ENCODE peak calls at places on chromosomes 12 and 14, in six cellular contexts. One of them, this sample, is unnamed.

GRCh38 chr12:65823481-65824313 is 586 bp upstream of the HMGA2 start:
- DNase-seq in GM12892: peak; percentile 17
- DNase-seq in lower leg skin: peak; percentile 88
- DNase-seq in heart left ventricle: no peak
- DNase-seq in K562: no peak
- DNase-seq in suprapubic skin: no peak
- DNase-seq in this sample: peak; percentile 68

GRCh38 chr12:69007166-69007857 is 74.3 kb upstream of the CPM start:
- DNase-seq in heart left ventricle: no peak
- DNase-seq in suprapubic skin: no peak
- DNase-seq in lower leg skin: no peak
- DNase-seq in K562: no peak
- DNase-seq in GM12892: no peak
- DNase-seq in this sample: no peak

GRCh38 chr12:85644508-85644907 is 191.7 kb downstream of the RASSF9 start:
- DNase-seq in GM12892: no peak
- DNase-seq in suprapubic skin: no peak
- DNase-seq in lower leg skin: no peak
- DNase-seq in heart left ventricle: no peak
- DNase-seq in K562: no peak
- DNase-seq in this sample: no peak

GRCh38 chr14:68815288-68816182 is 22.7 kb upstream of the ZFP36L1 start:
- DNase-seq in lower leg skin: no peak
- DNase-seq in GM12892: no peak
- DNase-seq in suprapubic skin: peak; percentile 77
- DNase-seq in heart left ventricle: no peak
- DNase-seq in K562: no peak
- DNase-seq in this sample: no peak

GRCh38 chr12:120581998-120582397 is 796 bp upstream of the POP5 start:
- DNase-seq in K562: no peak
- DNase-seq in heart left ventricle: no peak
- DNase-seq in GM12892: no peak
- DNase-seq in suprapubic skin: no peak
- DNase-seq in lower leg skin: no peak
- DNase-seq in this sample: peak; percentile 40

GRCh38 chr12:38386238-38386985 is 69.8 kb downstream of the ALG10B start:
- DNase-seq in lower leg skin: no peak
- DNase-seq in suprapubic skin: no peak
- DNase-seq in heart left ventricle: no peak
- DNase-seq in K562: no peak
- DNase-seq in GM12892: no peak
- DNase-seq in this sample: no peak

GRCh38 chr14:41859336-41859735 is 252.7 kb downstream of the LRFN5 start:
- DNase-seq in heart left ventricle: no peak
- DNase-seq in K562: no peak
- DNase-seq in lower leg skin: no peak
- DNase-seq in suprapubic skin: no peak
- DNase-seq in GM12892: no peak
- DNase-seq in this sample: no peak

GRCh38 chr12:49942921-49943662 is 7.4 kb upstream of the AQP2 start:
- DNase-seq in lower leg skin: no peak
- DNase-seq in GM12892: no peak
- DNase-seq in suprapubic skin: no peak
- DNase-seq in K562: no peak
- DNase-seq in heart left ventricle: no peak
- DNase-seq in this sample: no peak

GRCh38 chr14:24535737-24536136 is 27.7 kb upstream of the CMA1 start:
- DNase-seq in lower leg skin: no peak
- DNase-seq in heart left ventricle: no peak
- DNase-seq in GM12892: no peak
- DNase-seq in K562: no peak
- DNase-seq in suprapubic skin: no peak
- DNase-seq in this sample: no peak

GRCh38 chr12:49515266-49515665 is 23.6 kb upstream of the KCNH3 start:
- DNase-seq in K562: no peak
- DNase-seq in suprapubic skin: no peak
- DNase-seq in GM12892: no peak
- DNase-seq in heart left ventricle: no peak
- DNase-seq in lower leg skin: no peak
- DNase-seq in this sample: no peak

GRCh38 chr12:34604631-34605509 is 582.6 kb downstream of the ALG10 start:
- DNase-seq in GM12892: no peak
- DNase-seq in lower leg skin: no peak
- DNase-seq in suprapubic skin: peak; percentile 72
- DNase-seq in K562: no peak
- DNase-seq in heart left ventricle: no peak
- DNase-seq in this sample: no peak

GRCh38 chr12:81181701-81182100 is 103.8 kb downstream of the ACSS3 start:
- DNase-seq in heart left ventricle: no peak
- DNase-seq in GM12892: no peak
- DNase-seq in suprapubic skin: no peak
- DNase-seq in lower leg skin: no peak
- DNase-seq in K562: no peak
- DNase-seq in this sample: no peak

GRCh38 chr12:53172352-53172751 is 8.2 kb upstream of the ZNF740 start:
- DNase-seq in K562: no peak
- DNase-seq in heart left ventricle: no peak
- DNase-seq in lower leg skin: peak; percentile 67
- DNase-seq in GM12892: no peak
- DNase-seq in suprapubic skin: no peak
- DNase-seq in this sample: no peak

GRCh38 chr14:51562816-51563215 is 88.9 kb upstream of the FRMD6 start:
- DNase-seq in heart left ventricle: no peak
- DNase-seq in GM12892: no peak
- DNase-seq in K562: no peak
- DNase-seq in lower leg skin: no peak
- DNase-seq in suprapubic skin: no peak
- DNase-seq in this sample: no peak

GRCh38 chr14:23249810-23250209 is 12.1 kb downstream of the RNF212B start:
- DNase-seq in lower leg skin: no peak
- DNase-seq in heart left ventricle: no peak
- DNase-seq in GM12892: no peak
- DNase-seq in K562: no peak
- DNase-seq in suprapubic skin: no peak
- DNase-seq in this sample: no peak

GRCh38 chr12:117359029-117359845 is 2.2 kb downstream of the NOS1 start:
- DNase-seq in suprapubic skin: no peak
- DNase-seq in GM12892: no peak
- DNase-seq in heart left ventricle: no peak
- DNase-seq in lower leg skin: no peak
- DNase-seq in K562: no peak
- DNase-seq in this sample: no peak

GRCh38 chr12:89827592-89827991 is 119.0 kb upstream of the ATP2B1 start:
- DNase-seq in lower leg skin: no peak
- DNase-seq in GM12892: no peak
- DNase-seq in K562: peak; percentile 20
- DNase-seq in heart left ventricle: no peak
- DNase-seq in suprapubic skin: no peak
- DNase-seq in this sample: peak; percentile 87

GRCh38 chr12:31021809-31022492 is 51.7 kb upstream of the DDX11 start:
- DNase-seq in suprapubic skin: no peak
- DNase-seq in K562: no peak
- DNase-seq in GM12892: no peak
- DNase-seq in heart left ventricle: no peak
- DNase-seq in lower leg skin: no peak
- DNase-seq in this sample: no peak

GRCh38 chr12:59185291-59185690 is 265.0 kb upstream of the LRIG3 start:
- DNase-seq in heart left ventricle: no peak
- DNase-seq in K562: no peak
- DNase-seq in lower leg skin: no peak
- DNase-seq in suprapubic skin: no peak
- DNase-seq in GM12892: no peak
- DNase-seq in this sample: no peak

GRCh38 chr14:32430326-32430725 is 101.2 kb downstream of the AKAP6 start:
- DNase-seq in lower leg skin: no peak
- DNase-seq in heart left ventricle: no peak
- DNase-seq in GM12892: no peak
- DNase-seq in suprapubic skin: no peak
- DNase-seq in K562: peak; percentile 10
- DNase-seq in this sample: no peak

GRCh38 chr12:125346361-125346760 is 281.1 kb downstream of the AACS start:
- DNase-seq in suprapubic skin: no peak
- DNase-seq in heart left ventricle: no peak
- DNase-seq in K562: no peak
- DNase-seq in GM12892: no peak
- DNase-seq in lower leg skin: no peak
- DNase-seq in this sample: no peak

GRCh38 chr12:26271889-26272492 is 76.6 kb downstream of the SSPN start:
- DNase-seq in lower leg skin: peak; percentile 92
- DNase-seq in heart left ventricle: peak; percentile 84
- DNase-seq in GM12892: no peak
- DNase-seq in suprapubic skin: no peak
- DNase-seq in K562: no peak
- DNase-seq in this sample: no peak

GRCh38 chr14:20332386-20332945 is 613 bp downstream of the CCNB1IP1 start:
- DNase-seq in lower leg skin: no peak
- DNase-seq in suprapubic skin: no peak
- DNase-seq in heart left ventricle: no peak
- DNase-seq in GM12892: no peak
- DNase-seq in K562: peak; percentile 13
- DNase-seq in this sample: no peak

GRCh38 chr14:51369814-51370213 is 129.8 kb downstream of the TMX1 start:
- DNase-seq in heart left ventricle: no peak
- DNase-seq in suprapubic skin: no peak
- DNase-seq in K562: peak; percentile 19
- DNase-seq in lower leg skin: no peak
- DNase-seq in GM12892: no peak
- DNase-seq in this sample: peak; percentile 38

GRCh38 chr12:106157802-106158201 is 19.0 kb upstream of the NUAK1 start:
- DNase-seq in GM12892: no peak
- DNase-seq in suprapubic skin: no peak
- DNase-seq in lower leg skin: no peak
- DNase-seq in heart left ventricle: no peak
- DNase-seq in K562: no peak
- DNase-seq in this sample: no peak
- TF ChIP-seq POLR2A in GM12892: no peak
- TF ChIP-seq POLR2A in suprapubic skin: no peak
- TF ChIP-seq POLR2A in lower leg skin: no peak
- TF ChIP-seq POLR2A in heart left ventricle: no peak
- TF ChIP-seq POLR2A in K562: no peak
- TF ChIP-seq POLR2A in this sample: no peak

GRCh38 chr14:100123618-100124017 is 35.8 kb downstream of the DEGS2 start:
- DNase-seq in suprapubic skin: no peak
- DNase-seq in K562: no peak
- DNase-seq in GM12892: no peak
- DNase-seq in lower leg skin: no peak
- DNase-seq in heart left ventricle: no peak
- DNase-seq in this sample: no peak
- TF ChIP-seq POLR2A in suprapubic skin: no peak
- TF ChIP-seq POLR2A in K562: no peak
- TF ChIP-seq POLR2A in GM12892: no peak
- TF ChIP-seq POLR2A in lower leg skin: no peak
- TF ChIP-seq POLR2A in heart left ventricle: no peak
- TF ChIP-seq POLR2A in this sample: no peak

DNA sequence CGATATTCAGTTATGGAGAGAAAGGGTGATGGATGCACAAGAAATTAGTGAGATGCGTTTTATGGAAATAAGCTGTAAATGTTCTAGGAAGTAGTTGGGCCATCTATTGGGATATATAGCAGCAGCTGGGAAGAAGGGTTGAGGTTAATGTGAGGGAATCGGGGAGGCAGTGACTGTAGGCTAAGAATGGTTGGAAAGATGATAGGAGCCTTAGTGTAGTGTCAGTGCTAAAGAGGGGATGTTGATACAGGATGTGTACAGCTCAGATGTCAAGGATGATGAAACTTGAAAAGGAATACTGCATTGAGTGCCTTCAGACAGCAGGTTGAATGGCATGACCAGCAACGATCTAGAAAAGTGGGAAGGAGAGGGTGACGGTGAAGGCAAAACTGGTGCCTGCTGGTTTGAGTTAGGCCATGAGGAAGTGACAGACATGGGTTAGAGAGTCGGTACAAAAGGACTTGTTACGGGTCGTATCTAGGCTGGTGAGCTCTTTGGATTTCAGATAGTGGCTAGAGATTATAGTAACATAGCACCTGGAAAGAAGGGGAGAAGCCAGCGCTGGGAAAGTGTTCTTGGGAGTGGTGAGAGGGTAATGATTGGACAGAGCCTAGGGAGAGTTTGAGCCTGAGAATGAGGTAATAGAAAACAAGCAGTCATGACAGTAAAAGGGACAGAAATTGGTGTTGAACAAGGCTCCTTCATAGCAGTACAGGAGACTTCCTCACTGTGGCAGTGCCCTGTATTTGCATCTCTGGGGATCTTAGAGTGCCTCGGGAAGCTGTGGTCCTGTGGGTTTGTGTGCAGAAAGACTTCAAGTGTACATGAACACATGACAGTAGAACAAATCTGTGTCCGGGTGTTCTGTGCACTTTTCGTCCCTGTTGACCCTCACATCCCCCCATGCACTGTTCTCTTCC is 9.6 kb downstream of the MARS1 start:
- DNase-seq in GM12892: no peak
- DNase-seq in suprapubic skin: no peak
- DNase-seq in heart left ventricle: no peak
- DNase-seq in lower leg skin: no peak
- DNase-seq in K562: no peak
- DNase-seq in this sample: no peak
- TF ChIP-seq POLR2A in GM12892: peak; percentile 15
- TF ChIP-seq POLR2A in suprapubic skin: no peak
- TF ChIP-seq POLR2A in heart left ventricle: no peak
- TF ChIP-seq POLR2A in lower leg skin: no peak
- TF ChIP-seq POLR2A in K562: peak; percentile 61
- TF ChIP-seq POLR2A in this sample: no peak

GRCh38 chr14:66036598-66036997 is 449.6 kb upstream of the CCDC196 start:
- DNase-seq in K562: no peak
- DNase-seq in suprapubic skin: no peak
- DNase-seq in lower leg skin: no peak
- DNase-seq in GM12892: no peak
- DNase-seq in heart left ventricle: no peak
- DNase-seq in this sample: no peak

GRCh38 chr14:66037361-66037760 is 448.8 kb upstream of the CCDC196 start:
- DNase-seq in lower leg skin: no peak
- DNase-seq in heart left ventricle: peak; percentile 28
- DNase-seq in K562: no peak
- DNase-seq in GM12892: no peak
- DNase-seq in suprapubic skin: no peak
- DNase-seq in this sample: no peak

GRCh38 chr14:66038214-66038977 is 447.8 kb upstream of the CCDC196 start:
- DNase-seq in lower leg skin: no peak
- DNase-seq in K562: no peak
- DNase-seq in GM12892: no peak
- DNase-seq in heart left ventricle: peak; percentile 42
- DNase-seq in suprapubic skin: no peak
- DNase-seq in this sample: no peak

GRCh38 chr14:66043921-66044320 is 442.2 kb upstream of the CCDC196 start:
- DNase-seq in K562: no peak
- DNase-seq in heart left ventricle: no peak
- DNase-seq in GM12892: no peak
- DNase-seq in lower leg skin: no peak
- DNase-seq in suprapubic skin: no peak
- DNase-seq in this sample: no peak

DNA sequence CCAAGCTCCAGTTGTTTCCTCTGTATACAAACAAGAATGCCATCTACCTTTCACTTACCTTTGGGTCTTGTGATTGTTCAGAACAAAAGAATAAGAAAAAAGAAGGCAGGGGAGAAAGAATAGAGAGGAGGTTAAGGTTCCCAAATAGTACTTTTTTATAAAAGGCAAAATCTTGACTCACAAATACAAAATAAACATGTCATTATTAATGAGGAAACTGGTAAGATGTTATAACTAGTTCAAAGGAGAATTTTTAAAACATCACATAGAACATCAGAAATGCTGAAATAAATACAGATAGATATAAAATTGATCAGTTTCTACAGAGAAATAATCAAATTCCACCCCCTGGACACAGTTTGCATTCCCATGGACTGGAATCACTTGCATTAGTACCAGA is 446.7 kb upstream of the CCDC196 start:
- DNase-seq in suprapubic skin: no peak
- DNase-seq in heart left ventricle: no peak
- DNase-seq in K562: no peak
- DNase-seq in GM12892: no peak
- DNase-seq in lower leg skin: no peak
- DNase-seq in this sample: no peak
- TF ChIP-seq POLR2A in suprapubic skin: no peak
- TF ChIP-seq POLR2A in heart left ventricle: no peak
- TF ChIP-seq POLR2A in K562: no peak
- TF ChIP-seq POLR2A in GM12892: no peak
- TF ChIP-seq POLR2A in lower leg skin: no peak
- TF ChIP-seq POLR2A in this sample: no peak